ENCODE peak calls at places on chromosomes 16 and 17, in five cellular contexts. Q is immature natural killer cell, L is NB4, M is SK-N-SH, G is HEK293T. N is an unnamed sample.

GRCh38 chr16:2715064-2715463 is 5.0 kb downstream of the PRSS27 start:
- DNase-seq in L (no peak), G (no peak), M (no peak), Q (no peak), N (no peak)

GRCh38 chr17:7237761-7238417 is 1.4 kb downstream of the PHF23 start:
- DNase-seq in L (peak; percentile 81), G (peak; percentile 38), M (peak; percentile 83), Q (peak; percentile 62), N (peak; percentile 60)

GRCh38 chr17:50267074-50267841 is 7.0 kb upstream of the TMEM92 start:
- DNase-seq in Q (no peak), G (no peak), M (peak; percentile 52), L (no peak), N (no peak)

GRCh38 chr17:48613862-48614694 is 1.0 kb downstream of the HOXB8 start:
- DNase-seq in M (no peak), L (no peak), Q (peak; percentile 17), G (no peak), N (no peak)

GRCh38 chr16:84826558-84826941 is 6.8 kb downstream of the CRISPLD2 start:
- DNase-seq in G (no peak), M (peak; percentile 73), Q (no peak), L (no peak), N (no peak)

GRCh38 chr16:23557779-23558330 is 328 bp downstream of the UBFD1 start:
- DNase-seq in G (peak; percentile 33), Q (no peak), L (no peak), M (no peak), N (peak; percentile 19)

GRCh38 chr16:24624102-24624501 is 84.7 kb downstream of the RBBP6 start:
- DNase-seq in G (no peak), L (no peak), M (no peak), Q (no peak), N (no peak)

GRCh38 chr17:19386276-19386863 is 620 bp downstream of the MFAP4 start:
- DNase-seq in G (no peak), L (peak; percentile 96), M (peak; percentile 39), Q (no peak), N (no peak)

GRCh38 chr17:43033947-43034622 is 9.1 kb downstream of the RND2 start:
- DNase-seq in M (peak; percentile 50), L (no peak), Q (no peak), G (no peak), N (no peak)

GRCh38 chr16:11613381-11614303 is 26.9 kb upstream of the LITAF start:
- DNase-seq in M (no peak), G (no peak), Q (peak; percentile 73), L (peak; percentile 92), N (no peak)

GRCh38 chr17:28612936-28613872 is 781 bp downstream of the RSKR start:
- DNase-seq in G (peak; percentile 41), M (peak; percentile 70), L (peak; percentile 65), Q (peak; percentile 36), N (no peak)

GRCh38 chr16:759110-759910 is 1.2 kb upstream of the MSLN start:
- DNase-seq in L (no peak), G (no peak), Q (no peak), M (no peak), N (no peak)

GRCh38 chr16:82011199-82011641 is at the start of gene SDR42E1:
- DNase-seq in Q (peak; percentile 53), G (no peak), M (no peak), L (no peak), N (no peak)

GRCh38 chr17:61349350-61349749 is 50.3 kb upstream of the TBX2 start:
- DNase-seq in Q (no peak), G (no peak), M (no peak), L (no peak), N (no peak)

GRCh38 chr16:14564323-14564722 is 65.7 kb downstream of the PARN start:
- DNase-seq in G (no peak), M (no peak), L (no peak), Q (no peak), N (no peak)

GRCh38 chr17:57662021-57662420 is 83.1 kb downstream of the CCDC182 start:
- DNase-seq in M (no peak), G (no peak), L (no peak), Q (no peak), N (no peak)

GRCh38 chr17:41777579-41778188 is 8.8 kb downstream of the JUP start:
- DNase-seq in Q (no peak), G (peak; percentile 42), M (peak; percentile 74), L (no peak), N (no peak)

GRCh38 chr17:74309902-74310301 is 16.1 kb upstream of the KIF19 start:
- DNase-seq in M (no peak), Q (no peak), L (no peak), G (no peak), N (no peak)

GRCh38 chr16:59249049-59249448 is 514.9 kb upstream of the GOT2 start:
- DNase-seq in L (no peak), M (no peak), Q (no peak), G (no peak), N (no peak)

GRCh38 chr17:69466905-69467630 is 52.6 kb downstream of the MAP2K6 start:
- DNase-seq in Q (no peak), G (no peak), L (no peak), M (peak; percentile 50), N (no peak)

GRCh38 chr16:3963203-3963602 is 82.7 kb upstream of the CREBBP start:
- DNase-seq in L (no peak), G (no peak), Q (peak; percentile 40), M (no peak), N (no peak)

GRCh38 chr17:17548044-17548443 is 43.5 kb downstream of the PEMT start:
- DNase-seq in G (no peak), L (no peak), M (no peak), Q (no peak), N (no peak)

GRCh38 chr16:78744099-78744498 is 644.6 kb downstream of the WWOX start:
- DNase-seq in L (no peak), M (no peak), Q (no peak), G (no peak), N (no peak)

GRCh38 chr16:2155091-2156024 is at the start of gene TRAF7:
- DNase-seq in Q (peak; percentile 99), L (peak; percentile 100), M (peak; percentile 96), G (peak; percentile 96), N (peak; percentile 96)

GRCh38 chr16:86680661-86681439 is 102.5 kb downstream of the FOXL1 start:
- DNase-seq in L (no peak), G (no peak), M (no peak), Q (no peak), N (no peak)

GRCh38 chr16:66512589-66513404 is 37.1 kb downstream of the TK2 start:
- DNase-seq in Q (no peak), G (no peak), M (no peak), L (no peak), N (no peak)

GRCh38 chr16:16033208-16033717 is 83.8 kb downstream of the ABCC1 start:
- DNase-seq in Q (peak; percentile 51), M (no peak), G (no peak), L (peak; percentile 68), N (peak; percentile 33)